ENCODE peak calls at places on chromosomes 13 and 19, in five cellular contexts. One of them, this sample, is unnamed.

GRCh38 chr13:40668335-40668734 is 1.9 kb upstream of the FOXO1 start:
- DNase-seq in AG04449: no peak
- DNase-seq in neural progenitor cell: peak
- DNase-seq in dorsolateral prefrontal cortex: no peak
- DNase-seq in HL-60: peak
- DNase-seq in this sample: no peak

GRCh38 chr13:77028202-77028601 is 1.2 kb upstream of the FBXL3 start:
- DNase-seq in AG04449: no peak
- DNase-seq in HL-60: no peak
- DNase-seq in dorsolateral prefrontal cortex: no peak
- DNase-seq in neural progenitor cell: no peak
- DNase-seq in this sample: no peak

GRCh38 chr13:73957889-73958288 is 176.3 kb downstream of the KLF12 start:
- DNase-seq in dorsolateral prefrontal cortex: no peak
- DNase-seq in HL-60: no peak
- DNase-seq in AG04449: no peak
- DNase-seq in neural progenitor cell: no peak
- DNase-seq in this sample: no peak

GRCh38 chr13:100235311-100235901 is 146.5 kb downstream of the PCCA start:
- DNase-seq in dorsolateral prefrontal cortex: no peak
- DNase-seq in HL-60: peak
- DNase-seq in neural progenitor cell: peak
- DNase-seq in AG04449: no peak
- DNase-seq in this sample: peak

GRCh38 chr19:45815501-45816216 is 551 bp upstream of the RSPH6A start:
- DNase-seq in AG04449: no peak
- DNase-seq in dorsolateral prefrontal cortex: no peak
- DNase-seq in neural progenitor cell: peak
- DNase-seq in HL-60: no peak
- DNase-seq in this sample: no peak

GRCh38 chr13:34208326-34208725 is 390.4 kb downstream of the RFC3 start:
- DNase-seq in HL-60: no peak
- DNase-seq in dorsolateral prefrontal cortex: no peak
- DNase-seq in neural progenitor cell: no peak
- DNase-seq in AG04449: peak
- DNase-seq in this sample: no peak

GRCh38 chr13:51318015-51318414 is 21.5 kb upstream of the SERPINE3 start:
- DNase-seq in HL-60: no peak
- DNase-seq in neural progenitor cell: no peak
- DNase-seq in AG04449: no peak
- DNase-seq in dorsolateral prefrontal cortex: no peak
- DNase-seq in this sample: no peak

GRCh38 chr19:14542721-14543328 is 13.4 kb downstream of the TECR start:
- DNase-seq in HL-60: peak
- DNase-seq in AG04449: no peak
- DNase-seq in neural progenitor cell: no peak
- DNase-seq in dorsolateral prefrontal cortex: no peak
- DNase-seq in this sample: no peak

GRCh38 chr19:31616031-31616430 is 266.8 kb upstream of the TSHZ3 start:
- DNase-seq in HL-60: no peak
- DNase-seq in AG04449: no peak
- DNase-seq in dorsolateral prefrontal cortex: no peak
- DNase-seq in neural progenitor cell: no peak
- DNase-seq in this sample: no peak

GRCh38 chr19:52533901-52534300 is 6.4 kb downstream of the ZNF808 start:
- DNase-seq in neural progenitor cell: no peak
- DNase-seq in AG04449: no peak
- DNase-seq in dorsolateral prefrontal cortex: no peak
- DNase-seq in HL-60: peak
- DNase-seq in this sample: no peak
- H3K4me3 ChIP-seq in neural progenitor cell: no peak
- H3K4me3 ChIP-seq in AG04449: no peak
- H3K4me3 ChIP-seq in dorsolateral prefrontal cortex: no peak
- H3K4me3 ChIP-seq in HL-60: no peak
- H3K4me3 ChIP-seq in this sample: no peak

DNA sequence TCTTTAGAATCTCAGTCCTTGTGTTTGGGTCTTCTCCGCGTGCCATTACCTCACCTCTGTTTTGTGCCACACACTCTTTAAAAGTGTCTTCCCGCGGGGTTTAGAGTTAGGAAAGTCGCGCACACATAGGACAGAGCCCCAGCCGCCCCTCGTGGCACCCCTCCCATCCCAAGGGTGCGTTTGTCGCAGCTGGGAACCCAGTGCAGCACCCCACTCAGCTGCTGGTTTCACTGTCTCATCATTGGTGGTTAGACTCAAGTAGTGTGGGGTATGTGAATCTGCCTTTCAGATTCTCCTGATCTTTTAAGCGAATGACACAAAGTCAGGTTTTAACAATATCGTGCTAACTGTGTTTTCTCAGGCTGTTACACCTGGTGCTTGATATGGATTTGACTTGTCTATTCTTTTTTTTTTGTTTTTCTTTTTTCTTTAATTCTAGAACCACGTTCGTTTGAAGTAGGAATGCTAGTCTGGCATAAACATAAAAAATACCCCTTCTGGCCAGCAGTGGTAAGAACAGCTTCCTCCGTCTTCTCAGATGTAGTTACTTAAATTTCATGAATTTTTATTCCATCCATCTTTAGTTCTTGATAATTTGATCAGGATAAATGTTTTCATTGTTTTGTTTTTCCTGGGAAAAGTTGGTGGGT is 19.5 kb upstream of the NDUFS7 start:
- DNase-seq in neural progenitor cell: no peak
- DNase-seq in AG04449: no peak
- DNase-seq in HL-60: peak
- DNase-seq in dorsolateral prefrontal cortex: no peak
- DNase-seq in this sample: no peak
- TF ChIP-seq CTCF in neural progenitor cell: peak
- TF ChIP-seq CTCF in AG04449: no peak
- TF ChIP-seq CTCF in HL-60: no peak
- TF ChIP-seq CTCF in dorsolateral prefrontal cortex: peak
- TF ChIP-seq CTCF in this sample: peak

GRCh38 chr19:409006-409514 is at the start of gene C2CD4C:
- DNase-seq in HL-60: no peak
- DNase-seq in dorsolateral prefrontal cortex: no peak
- DNase-seq in neural progenitor cell: peak
- DNase-seq in AG04449: no peak
- DNase-seq in this sample: no peak
- H3K4me3 ChIP-seq in HL-60: no peak
- H3K4me3 ChIP-seq in dorsolateral prefrontal cortex: peak
- H3K4me3 ChIP-seq in neural progenitor cell: peak
- H3K4me3 ChIP-seq in AG04449: peak
- H3K4me3 ChIP-seq in this sample: peak

DNA sequence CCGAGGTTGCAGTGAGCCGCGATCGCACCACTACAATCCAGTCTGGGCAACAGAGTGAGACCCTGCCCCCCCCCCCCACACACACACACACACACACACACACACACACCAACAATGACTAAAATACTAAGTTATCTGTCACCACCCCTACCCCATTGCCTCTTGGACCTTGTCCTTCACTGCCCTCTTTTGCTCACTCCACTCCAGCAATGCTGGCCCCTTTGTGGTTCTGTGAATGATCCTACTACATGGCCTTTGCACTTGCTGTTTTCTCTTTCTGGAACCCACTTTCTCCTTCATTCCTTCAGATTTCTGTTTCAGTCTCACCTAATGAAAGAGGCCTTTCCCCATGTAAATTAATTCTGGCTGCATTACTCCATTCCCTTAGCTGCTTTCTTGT is 2.6 kb upstream of the SAMD4B start:
- DNase-seq in dorsolateral prefrontal cortex: no peak
- DNase-seq in AG04449: no peak
- DNase-seq in neural progenitor cell: no peak
- DNase-seq in HL-60: no peak
- DNase-seq in this sample: no peak
- TF ChIP-seq CTCF in dorsolateral prefrontal cortex: no peak
- TF ChIP-seq CTCF in AG04449: no peak
- TF ChIP-seq CTCF in neural progenitor cell: no peak
- TF ChIP-seq CTCF in HL-60: no peak
- TF ChIP-seq CTCF in this sample: no peak

GRCh38 chr19:42287826-42288107 is 14.2 kb upstream of the PRR19 start:
- DNase-seq in dorsolateral prefrontal cortex: no peak
- DNase-seq in AG04449: no peak
- DNase-seq in HL-60: no peak
- DNase-seq in neural progenitor cell: no peak
- DNase-seq in this sample: no peak

GRCh38 chr19:42285546-42285945 is 16.4 kb upstream of the PRR19 start:
- DNase-seq in AG04449: no peak
- DNase-seq in dorsolateral prefrontal cortex: no peak
- DNase-seq in neural progenitor cell: peak
- DNase-seq in HL-60: no peak
- DNase-seq in this sample: no peak

GRCh38 chr19:42287017-42287825 is 14.7 kb upstream of the PRR19 start:
- DNase-seq in AG04449: no peak
- DNase-seq in HL-60: no peak
- DNase-seq in dorsolateral prefrontal cortex: no peak
- DNase-seq in neural progenitor cell: no peak
- DNase-seq in this sample: no peak

GRCh38 chr19:42285988-42286348 is 16.0 kb upstream of the PRR19 start:
- DNase-seq in dorsolateral prefrontal cortex: no peak
- DNase-seq in HL-60: no peak
- DNase-seq in neural progenitor cell: no peak
- DNase-seq in AG04449: no peak
- DNase-seq in this sample: no peak

GRCh38 chr19:42286349-42287016 is 15.4 kb upstream of the PRR19 start:
- DNase-seq in dorsolateral prefrontal cortex: no peak
- DNase-seq in neural progenitor cell: no peak
- DNase-seq in AG04449: no peak
- DNase-seq in HL-60: no peak
- DNase-seq in this sample: no peak
- H3K4me3 ChIP-seq in dorsolateral prefrontal cortex: peak
- H3K4me3 ChIP-seq in neural progenitor cell: peak
- H3K4me3 ChIP-seq in AG04449: peak
- H3K4me3 ChIP-seq in HL-60: no peak
- H3K4me3 ChIP-seq in this sample: peak

This sample was measured in epithelial cell of proximal tubule.